ENCODE peak calls at places on chromosomes 2 and 18, in six cellular contexts. Q, F, I, T, U and H are unnamed samples. For H3K36me3, the result is how much of the 10 kb centered on the place peaks cover.

GRCh38 chr2:158912122-158912521 is 56.3 kb upstream of the TANC1 start:
- DNase-seq in Q (no peak), F (no peak), I (no peak), T (no peak), U (no peak), H (no peak)

GRCh38 chr2:127829845-127830246 is 18.9 kb upstream of the WDR33 start:
- DNase-seq in T (no peak), F (no peak), Q (peak), U (no peak), I (no peak), H (peak)

GRCh38 chr2:16336916-16337315 is 328.7 kb downstream of the CYRIA start:
- DNase-seq in I (no peak), Q (no peak), U (no peak), F (no peak), T (no peak), H (no peak)

GRCh38 chr2:28895189-28895893 is 874 bp downstream of the WDR43 start:
- DNase-seq in U (peak), F (no peak), Q (no peak), I (peak), T (peak), H (no peak)

GRCh38 chr2:43223412-43224040 is 2.9 kb downstream of the ZFP36L2 start:
- DNase-seq in U (no peak), F (no peak), T (no peak), I (no peak), Q (no peak), H (no peak)

GRCh38 chr2:190677255-190677654 is 28.4 kb downstream of the NAB1 start:
- DNase-seq in T (no peak), I (no peak), F (no peak), Q (no peak), U (no peak), H (no peak)

GRCh38 chr2:7572460-7572859 is 655.2 kb downstream of the RNF144A start:
- DNase-seq in Q (no peak), I (no peak), T (no peak), F (no peak), U (no peak), H (no peak)

GRCh38 chr18:50218432-50219197 is 23.7 kb upstream of the MYO5B start:
- DNase-seq in F (peak), T (peak), I (peak), Q (peak), U (peak), H (no peak)

GRCh38 chr2:104969564-104969963 is 68.3 kb upstream of the MRPS9 start:
- DNase-seq in T (no peak), U (no peak), I (no peak), Q (no peak), F (peak), H (peak)

GRCh38 chr2:218812096-218812815 is 19.3 kb downstream of the PRKAG3 start:
- DNase-seq in U (no peak), Q (no peak), I (no peak), T (no peak), F (no peak), H (no peak)

GRCh38 chr2:172087191-172087779 is 2.0 kb downstream of the DLX1 start:
- DNase-seq in U (no peak), Q (no peak), I (no peak), F (no peak), T (no peak), H (no peak)

GRCh38 chr2:198322275-198322674 is 517.9 kb downstream of the PLCL1 start:
- DNase-seq in U (no peak), Q (no peak), F (no peak), T (no peak), I (peak), H (no peak)

GRCh38 chr2:144694456-144694855 is 174.5 kb upstream of the ZEB2 start:
- DNase-seq in Q (no peak), T (no peak), I (no peak), U (no peak), F (no peak), H (no peak)

GRCh38 chr2:62297642-62298010 is 101.7 kb downstream of the B3GNT2 start:
- DNase-seq in U (peak), F (no peak), Q (no peak), T (no peak), I (peak), H (no peak)

GRCh38 chr2:72901426-72901825 is 14.2 kb downstream of the SPR start:
- DNase-seq in I (peak), Q (no peak), U (no peak), F (no peak), T (no peak), H (no peak)

GRCh38 chr2:10588911-10589310 is 100.9 kb downstream of the NOL10 start:
- DNase-seq in Q (no peak), U (no peak), I (no peak), T (no peak), F (no peak), H (no peak)

GRCh38 chr2:191974676-191975075 is 127.8 kb upstream of the CAVIN2 start:
- DNase-seq in I (no peak), U (no peak), F (no peak), T (no peak), Q (no peak), H (no peak)

GRCh38 chr2:191247381-191248057 is 2.3 kb downstream of the MYO1B start:
- DNase-seq in T (no peak), U (peak), I (no peak), F (peak), Q (no peak), H (peak)

GRCh38 chr2:168396131-168396530 is 59.9 kb upstream of the CERS6 start:
- DNase-seq in I (no peak), F (no peak), T (no peak), Q (no peak), U (no peak), H (no peak)

GRCh38 chr2:46362667-46363012 is 65.4 kb downstream of the EPAS1 start:
- DNase-seq in F (no peak), I (no peak), T (no peak), Q (no peak), U (no peak), H (no peak)

GRCh38 chr18:61085036-61085435 is 248.2 kb upstream of the CDH20 start:
- DNase-seq in F (no peak), Q (no peak), T (no peak), I (no peak), U (no peak), H (no peak)

GRCh38 chr2:121480826-121481225 is 49.9 kb upstream of the RNU4ATAC start:
- DNase-seq in F (no peak), T (no peak), Q (no peak), I (no peak), U (no peak), H (no peak)

GRCh38 chr2:217813828-217814227 is 189.0 kb downstream of the TNS1 start:
- DNase-seq in T (no peak), Q (no peak), I (no peak), U (no peak), F (no peak), H (no peak)

GRCh38 chr18:8791171-8791651 is 85.9 kb downstream of the MTCL1 start:
- DNase-seq in T (no peak), U (peak), I (no peak), Q (no peak), F (no peak), H (no peak)

GRCh38 chr2:19540739-19541503 is 182.5 kb upstream of the OSR1 start:
- DNase-seq in T (no peak), I (no peak), Q (no peak), U (no peak), F (peak), H (no peak)

GRCh38 chr18:31213641-31214040 is 51.0 kb upstream of the DSC1 start:
- DNase-seq in I (no peak), U (no peak), Q (no peak), F (no peak), T (no peak), H (no peak)

GRCh38 chr2:64212346-64212745 is 68.1 kb upstream of the PELI1 start:
- DNase-seq in U (no peak), F (no peak), T (no peak), Q (no peak), I (no peak), H (no peak)

GRCh38 chr2:75200140-75200985 is 1.0 kb upstream of the TACR1 start:
- DNase-seq in Q (no peak), T (peak), F (no peak), I (no peak), U (no peak), H (no peak)

GRCh38 chr2:1484131-1484884 is 71.0 kb downstream of the TPO start:
- DNase-seq in I (no peak), T (no peak), U (no peak), F (no peak), Q (no peak), H (no peak)

GRCh38 chr2:110638976-110639695 is 38.7 kb downstream of the BUB1 start:
- DNase-seq in U (no peak), T (no peak), I (no peak), Q (no peak), F (no peak), H (no peak)

GRCh38 chr2:202135111-202135874 is 62.2 kb downstream of the KIAA2012 start:
- DNase-seq in U (no peak), F (no peak), I (no peak), Q (no peak), T (no peak), H (no peak)

GRCh38 chr2:168434164-168434563 is 21.9 kb upstream of the CERS6 start:
- DNase-seq in U (no peak), I (no peak), Q (no peak), T (no peak), F (no peak), H (no peak)

GRCh38 chr2:170073288-170073687 is 104.7 kb upstream of the MYO3B start:
- DNase-seq in U (no peak), T (no peak), Q (no peak), F (no peak), I (no peak), H (no peak)

GRCh38 chr2:38750793-38751042 is 443 bp downstream of the SRSF7 start:
- DNase-seq in U (no peak), T (no peak), I (peak), Q (no peak), F (no peak), H (peak)

GRCh38 chr18:54916507-54916906 is 42.8 kb downstream of the CCDC68 start:
- DNase-seq in I (no peak), U (no peak), Q (no peak), F (no peak), T (no peak), H (no peak)

GRCh38 chr2:130864830-130865229 is 28.1 kb downstream of the ARHGEF4 start:
- DNase-seq in U (no peak), F (peak), T (no peak), I (no peak), Q (no peak), H (no peak)

GRCh38 chr2:171874517-171874916 is 19.5 kb downstream of the SLC25A12 start:
- DNase-seq in U (no peak), T (no peak), Q (no peak), F (no peak), I (no peak), H (no peak)

DNA sequence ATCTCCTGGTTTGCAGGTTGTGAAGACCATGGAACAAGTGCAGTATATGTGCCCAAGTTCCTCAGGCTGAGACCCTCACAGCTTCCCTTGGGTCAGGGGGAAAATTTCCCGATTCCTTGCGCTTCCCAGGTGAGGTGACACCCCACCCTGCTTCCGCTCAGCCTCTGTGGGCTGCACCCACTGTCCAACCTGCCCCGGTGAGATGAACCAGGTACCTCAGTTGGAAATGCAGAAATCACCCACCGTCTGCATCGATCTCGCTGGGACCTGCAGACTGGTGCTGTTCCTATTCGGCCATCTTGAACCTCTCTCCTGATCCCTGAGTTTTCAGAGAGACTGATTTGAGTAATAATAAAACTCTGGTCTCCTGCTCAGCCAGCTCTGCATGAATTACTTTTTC is 30.6 kb downstream of the CHCHD5 start:
- DNase-seq in U (no peak), F (no peak), Q (no peak), T (no peak), I (no peak), H (no peak)
- H3K9ac ChIP-seq in U (no peak), F (no peak), Q (no peak), T (no peak), I (no peak), H (peak)

DNA sequence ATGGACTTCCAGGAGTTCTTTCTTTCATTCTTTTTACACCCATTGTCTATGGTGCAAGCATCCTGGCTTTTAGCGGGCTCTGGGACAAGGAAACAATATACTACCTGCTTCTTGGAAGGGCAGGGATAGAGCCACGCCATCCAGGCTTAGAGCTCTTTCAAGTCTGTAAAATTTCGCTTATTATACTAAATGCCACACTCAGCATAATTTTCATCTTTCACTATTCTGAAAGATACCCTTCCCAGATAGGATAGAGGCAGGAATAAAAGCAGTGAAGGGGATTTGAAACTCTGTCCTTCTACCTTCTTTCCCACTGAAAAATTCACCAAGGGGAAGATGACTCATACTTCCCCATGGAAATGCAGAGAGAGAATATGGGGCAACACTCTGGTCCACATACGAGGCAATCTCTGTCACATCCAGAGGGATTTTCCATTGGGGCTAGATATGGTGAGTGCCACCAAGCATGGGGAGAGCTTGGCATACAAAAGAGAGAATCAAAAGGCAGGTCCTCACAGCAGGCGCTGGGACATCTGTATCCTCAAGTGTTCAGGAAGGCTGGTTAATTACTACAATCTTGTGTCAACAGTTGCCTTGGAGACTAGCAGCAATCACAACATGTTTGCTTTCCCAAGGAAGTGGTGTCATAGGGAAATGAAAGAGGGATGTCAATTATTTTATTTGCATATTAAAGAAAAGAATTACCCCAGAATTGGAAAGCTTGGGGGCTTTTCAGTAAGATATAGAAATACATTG is 127.6 kb downstream of the TDRD15 start:
- DNase-seq in I (no peak), U (no peak), F (no peak), T (no peak), Q (no peak), H (no peak)
- TF ChIP-seq ZNF274 in I (no peak), U (no peak), F (no peak), T (no peak), Q (no peak), H (no peak)

GRCh38 chr18:23526516-23527063 is 23.3 kb downstream of the RMC1 start:
- DNase-seq in Q (no peak), I (no peak), T (no peak), F (no peak), U (no peak), H (no peak)
- H3K36me3 ChIP-seq in Q (under half), I (half or more), T (under half), F (under half), U (under half), H (half or more)

GRCh38 chr2:37672870-37673184 is 1.4 kb upstream of the CDC42EP3 start:
- DNase-seq in F (no peak), Q (no peak), U (no peak), I (no peak), T (no peak), H (no peak)
- H3K9ac ChIP-seq in F (peak), Q (peak), U (no peak), I (peak), T (no peak), H (no peak)

GRCh38 chr2:36357506-36358316 is 2.1 kb downstream of the CRIM1 start:
- DNase-seq in Q (no peak), F (peak), U (peak), T (peak), I (no peak), H (no peak)
- TF ChIP-seq ZNF274 in Q (no peak), F (no peak), U (no peak), T (no peak), I (no peak), H (no peak)